ENCODE peak calls at places on chromosomes 11 and 22, in eight cellular contexts. W is stimulated activated CD4-positive, alpha-beta T cell treated with anti-CD3 and anti-CD28 coated beads, Interleukin-15, amount 100 ng/mL, for 1 hour; R is activated effector memory CD4-positive, alpha-beta T cell treated with Interleukin-2 at 50 U/mL for 16 hours; Y is T-cell; K is non-pigmented ciliary epithelial cell; V is type B pancreatic cell; U is stimulated activated CD8-positive, alpha-beta memory T cell treated with anti-CD3 and anti-CD28 coated beads, Interleukin-15, amount 100 ng/mL, for 1 hour; A is nephron progenitor cell. Q is an unnamed sample.
A peak's percentile ranks its signal among the peaks of the same experiment; 100 is the strongest.

GRCh38 chr22:17476838-17477237 is 86.5 kb upstream of the SLC25A18 start:
- DNase-seq in W (no peak), R (no peak), Y (no peak), K (no peak), V (no peak), U (no peak), A (no peak), Q (no peak)

GRCh38 chr11:115606223-115607220 is 102.3 kb upstream of the CADM1 start:
- DNase-seq in W (no peak), R (no peak), Y (no peak), K (no peak), V (no peak), U (no peak), A (no peak), Q (no peak)

GRCh38 chr11:20002312-20003216 is 157.7 kb downstream of the DBX1 start:
- DNase-seq in W (no peak), R (no peak), Y (no peak), K (no peak), V (no peak), U (no peak), A (no peak), Q (no peak)

GRCh38 chr11:1438261-1438966 is 48.2 kb downstream of the MOB2 start:
- DNase-seq in W (no peak), R (no peak), Y (no peak), K (no peak), V (no peak), U (no peak), A (no peak), Q (no peak)

GRCh38 chr11:69651834-69652620 is 11.1 kb downstream of the CCND1 start:
- DNase-seq in W (no peak), R (no peak), Y (no peak), K (no peak), V (no peak), U (no peak), A (no peak), Q (no peak)

GRCh38 chr11:3074912-3075589 is 17.8 kb upstream of the CARS1 start:
- DNase-seq in W (no peak), R (no peak), Y (no peak), K (no peak), V (no peak), U (no peak), A (no peak), Q (no peak)

GRCh38 chr22:23501244-23501643 is 78.8 kb downstream of the IGLL1 start:
- DNase-seq in W (no peak), R (no peak), Y (no peak), K (no peak), V (no peak), U (no peak), A (no peak), Q (no peak)

GRCh38 chr11:118659314-118659939 is 20.0 kb downstream of the TREH start:
- DNase-seq in W (peak; percentile 88), R (peak; percentile 74), Y (peak; percentile 80), K (peak; percentile 32), V (peak; percentile 91), U (peak; percentile 86), A (peak; percentile 98), Q (peak; percentile 99)

GRCh38 chr11:114395776-114396175 is 4.5 kb downstream of the C11orf71 start:
- DNase-seq in W (no peak), R (no peak), Y (no peak), K (no peak), V (no peak), U (no peak), A (no peak), Q (no peak)

GRCh38 chr11:70159612-70160570 is 43.2 kb upstream of the FADD start:
- DNase-seq in W (no peak), R (no peak), Y (no peak), K (no peak), V (no peak), U (no peak), A (no peak), Q (no peak)

Q was measured in neural crest cell.